ENCODE peak calls at places on chromosomes 2 and 18, in six cellular contexts. J, U, S, K, A and P are unnamed samples.

GRCh38 chr2:147425437-147426038 is 419.3 kb upstream of the ACVR2A start:
- DNase-seq in S (no peak), J (no peak), U (no peak), A (no peak), K (no peak), P (no peak)

GRCh38 chr18:52326001-52326400 is 14.0 kb upstream of the DCC start:
- DNase-seq in S (no peak), K (no peak), U (peak; percentile 24), J (no peak), A (no peak), P (no peak)

GRCh38 chr2:29632018-29632417 is 289.4 kb downstream of the ALK start:
- DNase-seq in J (no peak), U (no peak), A (no peak), K (no peak), S (no peak), P (no peak)

GRCh38 chr2:77387324-77387723 is 134.9 kb downstream of the LRRTM4 start:
- DNase-seq in K (no peak), J (no peak), S (no peak), U (peak; percentile 11), A (no peak), P (no peak)

GRCh38 chr2:143171817-143172216 is 42.6 kb downstream of the ARHGAP15 start:
- DNase-seq in U (no peak), A (no peak), K (no peak), S (peak; percentile 43), J (no peak), P (no peak)

GRCh38 chr2:197209742-197210408 is 100.7 kb downstream of the ANKRD44 start:
- DNase-seq in K (no peak), J (no peak), S (no peak), U (no peak), A (peak; percentile 50), P (no peak)

GRCh38 chr2:146135245-146135644 is 1615.3 kb upstream of the ZEB2 start:
- DNase-seq in J (no peak), K (no peak), S (no peak), A (no peak), U (no peak), P (no peak)

GRCh38 chr2:86790134-86790827 is 432 bp downstream of the CD8A start:
- DNase-seq in U (no peak), S (peak; percentile 53), J (peak; percentile 79), A (no peak), K (no peak), P (no peak)

GRCh38 chr2:127093648-127094210 is 13.2 kb downstream of the BIN1 start:
- DNase-seq in A (no peak), J (peak; percentile 76), K (no peak), U (no peak), S (no peak), P (no peak)

GRCh38 chr18:35917043-35917442 is 55.4 kb upstream of the RMP24 start:
- DNase-seq in U (no peak), K (no peak), J (no peak), S (no peak), A (no peak), P (no peak)

GRCh38 chr2:12819721-12820120 is 103.0 kb downstream of the TRIB2 start:
- DNase-seq in K (no peak), A (no peak), J (no peak), U (no peak), S (no peak), P (no peak)

GRCh38 chr18:48929212-48929612 is 21.6 kb downstream of the SMAD7 start:
- DNase-seq in A (no peak), S (no peak), U (no peak), K (no peak), J (no peak), P (no peak)
- H3K4me1 ChIP-seq in A (no peaks in the 10 kb centered on the region), S (peaks cover 33% of the 10 kb centered on the region), U (peaks cover 90% of the 10 kb centered on the region), K (peaks cover 87% of the 10 kb centered on the region), J (peaks cover 95% of the 10 kb centered on the region), P (peaks cover 3% of the 10 kb centered on the region)

DNA sequence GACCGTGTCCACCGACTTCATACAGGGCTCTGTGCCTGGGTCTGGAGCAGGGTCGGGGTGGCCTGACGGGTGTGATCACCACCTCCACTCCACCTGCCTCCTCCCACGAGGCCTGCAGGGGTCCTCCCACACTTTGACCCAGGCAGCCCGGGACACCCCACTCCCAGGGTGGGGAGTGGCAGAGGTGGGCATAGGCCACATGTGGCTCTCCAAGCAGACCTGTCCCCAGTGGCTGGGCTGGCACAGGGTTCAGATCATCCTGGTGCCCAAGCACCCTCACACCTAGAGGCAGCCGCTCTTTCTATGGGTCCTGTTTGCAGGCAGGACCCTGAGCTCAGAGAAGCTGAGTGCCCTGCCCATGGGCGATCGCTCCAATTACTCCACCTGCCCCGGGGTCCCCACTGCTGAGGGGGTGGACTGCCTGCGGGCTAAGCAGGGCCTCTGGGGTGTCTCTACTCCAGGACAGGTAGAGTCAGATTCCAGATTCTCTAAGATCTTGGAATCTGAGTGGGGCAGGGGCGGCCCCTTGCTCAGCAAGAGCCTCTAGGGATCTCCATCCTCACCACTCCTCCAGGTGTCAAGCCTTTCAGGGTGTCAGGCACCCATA is 1.4 kb downstream of the NEURL3 start:
- DNase-seq in A (no peak), K (no peak), S (no peak), J (peak; percentile 71), U (no peak), P (no peak)
- H3K27ac ChIP-seq in A (no peak overlapping the region), K (no peak overlapping the region), S (no peak overlapping the region), J (no peak overlapping the region), U (no peak overlapping the region), P (no peak overlapping the region)

GRCh38 chr2:63871864-63872263 is 30.2 kb downstream of the UGP2 start:
- DNase-seq in A (no peak), S (no peak), J (no peak), K (no peak), U (no peak), P (no peak)

GRCh38 chr2:63872571-63873328 is 31.1 kb downstream of the UGP2 start:
- DNase-seq in U (peak; percentile 48), J (no peak), S (no peak), K (no peak), A (no peak), P (no peak)

GRCh38 chr2:63875143-63875542 is 33.4 kb downstream of the UGP2 start:
- DNase-seq in J (no peak), U (no peak), S (no peak), K (no peak), A (no peak), P (no peak)

GRCh38 chr2:63875758-63876710 is 34.3 kb downstream of the UGP2 start:
- DNase-seq in J (no peak), K (no peak), U (peak; percentile 16), S (no peak), A (no peak), P (no peak)

DNA sequence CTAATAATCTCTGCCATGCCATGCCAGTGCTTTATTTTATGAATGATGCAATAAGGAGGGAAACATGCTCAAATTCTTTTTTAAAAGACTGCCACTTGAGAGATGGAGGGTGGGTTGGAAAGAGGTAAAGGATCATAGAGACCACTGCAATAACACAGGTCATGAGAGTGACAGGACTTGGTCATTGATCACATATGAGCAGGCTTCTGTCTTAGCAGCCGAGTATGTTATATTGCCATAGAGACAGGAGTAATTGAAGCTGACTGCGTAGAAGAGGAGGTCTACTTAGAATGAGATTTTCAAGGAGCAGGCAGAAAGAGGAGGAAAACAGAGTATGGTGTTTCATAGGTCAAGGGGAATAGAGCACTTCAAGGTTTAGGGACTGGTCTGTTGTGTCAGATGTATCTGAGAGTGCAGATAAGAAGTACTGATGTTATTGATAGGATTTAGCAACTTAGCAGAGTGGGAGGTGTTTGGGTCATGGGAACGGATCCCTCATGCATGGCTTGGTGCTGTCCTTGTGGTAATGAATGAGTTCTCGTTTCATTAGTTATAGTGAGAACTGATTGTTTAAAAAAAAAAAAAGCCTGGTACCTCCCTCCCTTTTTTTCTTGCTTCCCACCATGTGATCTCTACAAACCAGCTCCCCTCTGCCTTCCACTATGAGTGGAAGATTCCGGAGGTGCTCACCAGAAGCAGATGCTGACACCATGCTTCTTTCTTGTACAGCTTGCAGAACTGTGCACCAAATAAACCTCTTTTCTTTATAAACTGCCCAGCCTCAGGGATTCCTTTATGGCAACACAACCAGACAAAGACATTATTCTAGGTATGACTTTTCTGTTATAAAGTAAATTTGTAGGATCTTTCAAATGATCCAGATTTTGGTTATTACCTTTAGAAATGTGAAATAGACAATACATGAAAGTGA is 32.8 kb downstream of the UGP2 start:
- DNase-seq in A (no peak), K (no peak), S (no peak), J (no peak), U (no peak), P (no peak)
- H3K36me3 ChIP-seq in A (peaks cover 22% of the 10 kb centered on the region), K (peaks cover 22% of the 10 kb centered on the region), S (peaks cover 7% of the 10 kb centered on the region), J (peaks cover 81% of the 10 kb centered on the region), U (peaks cover 12% of the 10 kb centered on the region), P (peaks cover 2% of the 10 kb centered on the region)

GRCh38 chr2:231648579-231649174 is 56.0 kb downstream of the TEX44 start:
- DNase-seq in J (peak; percentile 89), K (peak; percentile 72), U (peak; percentile 76), A (peak; percentile 70), S (peak; percentile 69), P (peak; percentile 92)

GRCh38 chr2:231642631-231643493 is 50.2 kb downstream of the TEX44 start:
- DNase-seq in S (no peak), K (peak; percentile 89), J (peak; percentile 83), U (peak; percentile 81), A (peak; percentile 98), P (peak; percentile 96)

GRCh38 chr2:231644426-231644825 is 51.8 kb downstream of the TEX44 start:
- DNase-seq in S (no peak), K (no peak), J (no peak), U (no peak), A (no peak), P (no peak)

GRCh38 chr2:231643494-231643888 is 50.8 kb downstream of the TEX44 start:
- DNase-seq in U (no peak), S (no peak), A (no peak), J (no peak), K (no peak), P (no peak)

DNA sequence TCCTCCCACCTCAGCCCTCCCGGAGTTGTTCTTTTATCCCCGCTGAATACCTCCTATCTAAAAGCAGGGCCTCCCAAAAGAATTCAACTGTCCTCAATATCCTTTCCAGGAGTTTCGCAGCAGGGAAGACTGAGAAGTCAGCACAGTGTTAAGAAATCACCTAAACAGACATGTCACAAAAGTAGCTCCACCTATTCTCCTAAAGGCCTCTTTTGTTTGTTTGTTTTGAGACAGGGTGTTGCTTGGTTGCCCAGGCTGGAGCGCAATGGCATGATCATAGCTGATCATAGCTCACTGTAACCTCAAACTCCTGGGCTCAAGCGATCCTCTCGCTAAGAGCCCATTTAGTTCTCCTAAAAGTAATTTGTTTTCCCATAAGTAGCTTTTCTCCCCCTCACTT is 53.8 kb downstream of the TEX44 start:
- DNase-seq in K (no peak), J (no peak), A (peak; percentile 79), U (no peak), S (peak; percentile 41), P (no peak)
- H3K4me1 ChIP-seq in K (peaks cover 31% of the 10 kb centered on the region), J (peaks cover 23% of the 10 kb centered on the region), A (peaks cover 53% of the 10 kb centered on the region), U (peaks cover 24% of the 10 kb centered on the region), S (peaks cover 9% of the 10 kb centered on the region), P (peaks cover 3% of the 10 kb centered on the region)

GRCh38 chr2:167292430-167293171 is 404.3 kb downstream of the XIRP2 start:
- DNase-seq in J (peak; percentile 90), A (peak; percentile 56), U (peak; percentile 97), S (peak; percentile 97), K (peak; percentile 89), P (peak; percentile 94)
- H3K27ac ChIP-seq in J (peak within 1 kb of the TSS; percentile 84), A (no peak within 1 kb of the TSS), U (peak within 1 kb of the TSS; percentile 84), S (peak within 1 kb of the TSS; percentile 91), K (peak within 1 kb of the TSS; percentile 77), P (no peak within 1 kb of the TSS)